ENCODE peak calls at places on chromosomes 12 and 14, in five cellular contexts. F is colonic mucosa, U is MM.1S, Y is endothelial cell of umbilical vein, H is neuronal stem cell. W is an unnamed sample.

GRCh38 chr12:110349521-110350151 is 53.9 kb downstream of the ANAPC7 start:
- DNase-seq in F (no peak), U (no peak), Y (no peak), H (no peak), W (no peak)

GRCh38 chr12:56374726-56375597 is 12.3 kb upstream of the APOF start:
- DNase-seq in F (no peak), U (no peak), Y (peak), H (no peak), W (no peak)

GRCh38 chr12:96387981-96388380 is 12.3 kb downstream of the CDK17 start:
- DNase-seq in F (no peak), U (no peak), Y (no peak), H (no peak), W (no peak)

GRCh38 chr12:75953312-75953906 is 78.2 kb downstream of the PHLDA1 start:
- DNase-seq in F (no peak), U (no peak), Y (no peak), H (no peak), W (peak)

GRCh38 chr12:81759215-81759991 is at the start of gene PPFIA2:
- DNase-seq in F (peak), U (peak), Y (no peak), H (peak), W (peak)

GRCh38 chr14:101893759-101894158 is 70.6 kb upstream of the DYNC1H1 start:
- DNase-seq in F (no peak), U (no peak), Y (no peak), H (no peak), W (no peak)

GRCh38 chr12:24360057-24360456 is 410.6 kb upstream of the SOX5 start:
- DNase-seq in F (no peak), U (no peak), Y (no peak), H (no peak), W (no peak)

GRCh38 chr12:56115329-56115728 is 1.1 kb upstream of the RPL41 start:
- DNase-seq in F (no peak), U (no peak), Y (peak), H (no peak), W (peak)

GRCh38 chr12:98417303-98417702 is 98.1 kb upstream of the TMPO start:
- DNase-seq in F (no peak), U (no peak), Y (no peak), H (no peak), W (peak)

GRCh38 chr14:106347890-106348755 is 821.7 kb downstream of the TMEM121 start:
- DNase-seq in F (no peak), U (no peak), Y (no peak), H (no peak), W (no peak)

GRCh38 chr12:75783093-75783877 is 248.3 kb downstream of the PHLDA1 start:
- DNase-seq in F (no peak), U (peak), Y (no peak), H (no peak), W (peak)

GRCh38 chr12:90908465-90908864 is 46.5 kb downstream of the CCER1 start:
- DNase-seq in F (no peak), U (no peak), Y (peak), H (no peak), W (peak)

GRCh38 chr12:93007539-93007938 is 78.4 kb upstream of the EEA1 start:
- DNase-seq in F (no peak), U (no peak), Y (peak), H (no peak), W (no peak)

GRCh38 chr14:68716698-68717097 is 76.2 kb downstream of the ZFP36L1 start:
- DNase-seq in F (peak), U (no peak), Y (no peak), H (no peak), W (no peak)

GRCh38 chr12:105433804-105434203 is 103.3 kb downstream of the C12orf75 start:
- DNase-seq in F (no peak), U (no peak), Y (peak), H (no peak), W (peak)

GRCh38 chr12:115323223-115323905 is 639.4 kb upstream of the TBX3 start:
- DNase-seq in F (no peak), U (no peak), Y (no peak), H (no peak), W (peak)

GRCh38 chr12:26092706-26093105 is 32.1 kb downstream of the BHLHE41 start:
- DNase-seq in F (no peak), U (peak), Y (no peak), H (no peak), W (no peak)

GRCh38 chr12:115380509-115381120 is 696.6 kb upstream of the TBX3 start:
- DNase-seq in F (no peak), U (no peak), Y (no peak), H (no peak), W (no peak)

GRCh38 chr12:4141344-4142270 is 132.0 kb upstream of the CCND2 start:
- DNase-seq in F (no peak), U (no peak), Y (no peak), H (no peak), W (no peak)

GRCh38 chr14:61482348-61483206 is 161.2 kb downstream of the PRKCH start:
- DNase-seq in F (no peak), U (no peak), Y (no peak), H (no peak), W (no peak)

GRCh38 chr14:33335366-33335765 is 396.7 kb downstream of the NPAS3 start:
- DNase-seq in F (no peak), U (no peak), Y (no peak), H (no peak), W (no peak)

DNA sequence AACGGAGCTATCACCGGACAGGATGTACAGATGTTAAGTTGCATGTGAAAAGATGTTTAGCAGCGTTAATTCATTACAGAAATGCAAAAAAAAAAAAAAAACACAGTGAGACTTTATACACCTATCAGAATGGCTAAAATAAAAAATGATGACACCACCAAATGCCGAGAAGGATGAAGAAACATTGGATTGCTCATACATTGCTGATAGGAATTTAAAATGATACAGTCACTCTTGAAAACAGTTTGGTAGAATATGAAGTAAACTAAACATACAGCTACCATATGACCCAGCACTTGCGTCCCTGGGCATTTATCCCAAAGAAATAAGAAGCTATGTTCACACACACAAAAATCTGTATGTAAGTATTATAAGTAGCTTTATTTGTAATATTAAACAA is 574.1 kb downstream of the SLC16A7 start:
- DNase-seq in F (no peak), U (no peak), Y (no peak), H (no peak), W (peak)
- H3K9ac ChIP-seq in F (no peak), U (no peak), Y (no peak), H (no peak), W (no peak)

GRCh38 chr12:46385439-46385838 is 12.9 kb upstream of the SLC38A2 start:
- DNase-seq in F (no peak), U (no peak), Y (peak), H (no peak), W (no peak)

GRCh38 chr12:46386360-46386867 is 13.8 kb upstream of the SLC38A2 start:
- DNase-seq in F (no peak), U (no peak), Y (peak), H (no peak), W (peak)

GRCh38 chr12:46387697-46388096 is 15.1 kb upstream of the SLC38A2 start:
- DNase-seq in F (no peak), U (peak), Y (no peak), H (no peak), W (no peak)

GRCh38 chr12:46388427-46388992 is 15.9 kb upstream of the SLC38A2 start:
- DNase-seq in F (no peak), U (peak), Y (peak), H (no peak), W (peak)

GRCh38 chr12:46386877-46387629 is 14.5 kb upstream of the SLC38A2 start:
- DNase-seq in F (no peak), U (peak), Y (no peak), H (no peak), W (peak)
- H3K4me3 ChIP-seq in F (no peak), U (peak), Y (no peak), H (no peak), W (peak)

GRCh38 chr14:95143813-95144620 is 13.3 kb downstream of the DICER1 start:
- DNase-seq in F (no peak), U (peak), Y (peak), H (no peak), W (peak)
- H3K9ac ChIP-seq in F (no peak), U (peak), Y (no peak), H (no peak), W (peak)

DNA sequence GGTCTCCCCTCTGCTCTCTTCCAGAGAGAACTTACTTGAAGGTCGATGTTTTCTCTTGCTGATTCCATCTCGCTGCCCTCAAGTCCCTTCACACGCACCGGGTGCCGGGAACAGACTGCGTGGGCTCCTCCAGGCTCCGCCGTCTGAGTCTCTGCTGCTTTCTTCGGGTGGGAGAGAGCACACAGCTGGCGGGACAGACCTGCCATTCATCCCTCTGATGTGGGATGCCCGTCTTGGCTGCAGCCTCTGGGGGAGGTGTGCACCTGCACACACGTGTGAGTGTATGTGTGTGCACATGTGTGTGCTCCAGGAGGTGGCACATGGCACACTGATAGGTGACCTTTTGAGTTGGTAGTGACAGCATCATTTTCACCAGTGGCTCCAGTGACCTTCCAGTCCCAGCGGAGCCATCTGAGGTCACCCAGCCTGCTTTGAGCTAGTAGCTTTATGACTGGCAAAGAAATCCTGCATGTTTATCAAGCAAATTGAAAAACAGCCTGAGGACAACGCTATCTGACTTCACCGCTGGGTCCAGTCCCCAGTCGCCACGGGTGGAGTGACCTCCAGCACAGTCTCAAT is at the start of gene NINJ2:
- DNase-seq in F (no peak), U (no peak), Y (no peak), H (no peak), W (peak)
- H3K4me3 ChIP-seq in F (no peak), U (no peak), Y (no peak), H (no peak), W (peak)

DNA sequence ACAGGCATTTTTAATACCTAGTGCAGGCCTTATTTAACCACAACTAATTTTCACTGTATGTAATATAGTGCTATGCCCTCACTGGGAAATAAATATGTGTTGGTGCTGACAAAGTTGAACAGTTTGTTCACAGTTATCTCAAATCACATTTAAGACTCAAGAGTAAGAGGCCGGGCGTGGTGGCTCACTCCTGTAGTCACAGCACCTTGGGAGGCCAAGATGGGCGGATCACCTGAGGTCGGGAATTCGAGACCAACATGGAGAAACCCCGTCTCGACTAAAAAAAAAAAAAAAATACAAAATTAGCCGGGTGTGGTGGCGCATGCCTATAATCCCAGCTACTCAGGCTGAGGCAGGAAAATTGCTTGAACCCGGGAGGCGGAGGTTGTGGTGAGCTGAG is 22.9 kb upstream of the TEAD4 start:
- DNase-seq in F (no peak), U (no peak), Y (no peak), H (no peak), W (no peak)
- H3K9ac ChIP-seq in F (no peak), U (no peak), Y (no peak), H (no peak), W (no peak)

GRCh38 chr12:80707126-80707829 is at the start of gene MYF6:
- DNase-seq in F (no peak), U (no peak), Y (no peak), H (no peak), W (no peak)
- H3K4me3 ChIP-seq in F (no peak), U (no peak), Y (no peak), H (no peak), W (no peak)

DNA sequence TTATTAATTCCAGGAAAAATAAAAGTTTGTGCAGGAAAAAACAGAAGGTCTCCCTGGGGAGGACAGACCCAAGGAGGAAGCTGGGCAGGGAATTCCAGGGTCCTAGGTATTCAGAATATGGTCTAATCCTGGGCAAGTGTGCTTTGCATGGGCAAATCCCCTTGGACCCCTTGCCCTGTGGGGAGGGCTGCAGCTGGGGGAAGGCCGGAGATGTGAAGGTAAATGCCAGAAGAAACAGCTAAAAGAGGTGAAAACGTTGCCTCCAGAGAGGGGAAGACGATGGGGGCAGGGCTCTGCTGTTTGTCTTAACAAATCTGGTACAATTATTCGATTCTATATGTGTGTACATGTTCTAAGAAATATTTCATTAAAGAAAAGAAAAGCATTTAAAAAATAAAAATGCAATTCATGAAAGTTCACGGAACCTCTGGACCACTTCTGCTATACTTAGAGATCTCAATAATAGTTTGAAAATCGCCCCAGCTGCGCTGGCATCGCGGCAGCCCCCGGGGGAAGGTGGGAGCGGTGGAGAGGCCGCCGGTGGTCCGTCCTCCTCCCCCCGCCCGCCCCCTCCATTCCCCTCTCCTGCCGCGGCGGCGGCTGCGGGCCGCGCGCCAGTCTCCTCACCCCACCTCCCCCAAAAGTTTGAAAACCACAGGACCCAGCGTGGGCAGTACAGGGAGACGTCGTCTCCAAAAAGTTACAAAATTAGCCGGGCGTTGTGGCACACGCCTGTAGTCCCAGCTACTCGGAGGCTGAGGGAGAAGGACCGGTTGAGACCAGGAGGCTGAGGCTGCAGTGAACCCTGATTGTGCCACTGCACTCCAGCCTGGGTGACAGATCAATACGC is 1.5 kb upstream of the PRPF40B start:
- DNase-seq in F (peak), U (no peak), Y (no peak), H (no peak), W (peak)
- H3K9ac ChIP-seq in F (peak), U (peak), Y (no peak), H (no peak), W (peak)

DNA sequence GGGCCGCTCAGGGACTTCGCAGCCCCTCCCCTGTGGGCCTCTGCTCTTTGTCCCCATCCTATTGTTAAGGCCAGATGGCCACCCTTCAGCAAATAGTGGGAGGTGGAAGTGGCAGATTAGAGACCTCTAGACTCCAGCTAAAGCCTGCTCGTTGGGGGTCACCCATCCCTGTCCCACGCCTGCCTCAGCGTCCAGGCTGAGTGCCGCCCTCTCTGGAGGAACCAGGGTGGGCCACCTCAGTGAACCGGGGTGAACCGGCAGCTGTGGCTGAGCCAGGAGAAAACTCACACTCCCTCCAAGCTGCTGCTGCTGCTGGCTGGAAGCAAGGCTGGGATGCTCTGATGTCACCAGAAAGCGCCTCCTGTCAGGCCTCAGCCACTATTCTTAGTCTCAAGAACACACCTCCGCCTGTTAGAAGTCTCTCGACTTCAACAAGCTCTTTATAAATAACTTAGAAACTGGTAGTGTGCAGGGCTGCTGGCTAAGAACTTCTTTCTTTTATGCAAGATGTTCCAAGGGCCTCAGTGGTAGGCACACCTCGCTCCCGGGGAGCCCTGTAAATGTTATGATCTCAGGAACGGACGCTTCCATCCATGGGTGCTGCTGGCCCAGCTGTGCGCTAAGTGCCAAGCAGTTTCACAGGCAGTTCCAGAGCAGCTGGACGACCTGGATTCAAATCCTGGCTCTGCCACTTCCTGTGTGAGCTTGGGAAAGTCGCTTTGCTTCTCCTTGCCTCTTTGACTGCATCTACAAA is 19.8 kb upstream of the TESC start:
- DNase-seq in F (no peak), U (peak), Y (no peak), H (peak), W (no peak)
- H3K4me3 ChIP-seq in F (no peak), U (peak), Y (no peak), H (no peak), W (no peak)

DNA sequence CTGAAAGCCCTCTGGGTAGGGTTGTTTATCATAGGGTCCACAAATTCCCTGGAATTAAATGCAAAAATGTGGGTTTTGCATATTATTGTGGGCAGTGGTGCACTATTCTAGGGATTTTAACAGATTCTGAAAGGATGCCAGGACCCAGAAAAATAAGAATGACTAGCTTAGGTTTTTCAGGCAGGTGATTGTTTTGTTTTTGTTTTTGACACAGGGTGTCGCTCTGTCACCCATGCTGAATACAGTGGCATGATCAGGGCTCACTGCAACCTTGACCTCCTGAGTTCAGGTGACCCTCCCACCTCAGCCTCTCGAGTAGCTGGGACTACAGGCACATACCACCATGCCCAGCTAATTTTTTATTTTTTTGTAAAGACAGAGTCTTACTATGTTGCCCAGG is 19.2 kb downstream of the GALNT6 start:
- DNase-seq in F (no peak), U (no peak), Y (no peak), H (no peak), W (peak)
- H3K9ac ChIP-seq in F (no peak), U (no peak), Y (peak), H (no peak), W (peak)